ENCODE peak calls at places on chromosomes 6 and 20, in seven cellular contexts. One of them, this sample, is unnamed.

GRCh38 chr6:71457883-71458282 is 169.3 kb downstream of the OGFRL1 start:
- DNase-seq in lower leg skin: no peak
- DNase-seq in pancreas: no peak
- DNase-seq in stomach: no peak
- DNase-seq in kidney: peak
- DNase-seq in fibroblast of the aortic adventitia: no peak
- DNase-seq in epithelial cell of esophagus: no peak
- DNase-seq in this sample: no peak

GRCh38 chr6:130864344-130864743 is 37.1 kb downstream of the SMLR1 start:
- DNase-seq in pancreas: no peak
- DNase-seq in fibroblast of the aortic adventitia: no peak
- DNase-seq in kidney: no peak
- DNase-seq in lower leg skin: no peak
- DNase-seq in stomach: no peak
- DNase-seq in epithelial cell of esophagus: no peak
- DNase-seq in this sample: no peak

GRCh38 chr6:73032586-73032985 is 192.7 kb downstream of the KHDC1L start:
- DNase-seq in kidney: no peak
- DNase-seq in fibroblast of the aortic adventitia: peak
- DNase-seq in pancreas: no peak
- DNase-seq in lower leg skin: no peak
- DNase-seq in stomach: no peak
- DNase-seq in epithelial cell of esophagus: peak
- DNase-seq in this sample: peak

GRCh38 chr6:110566346-110567125 is 90.1 kb upstream of the SLC22A16 start:
- DNase-seq in epithelial cell of esophagus: no peak
- DNase-seq in kidney: no peak
- DNase-seq in pancreas: no peak
- DNase-seq in stomach: no peak
- DNase-seq in lower leg skin: no peak
- DNase-seq in fibroblast of the aortic adventitia: peak
- DNase-seq in this sample: no peak

GRCh38 chr6:143680157-143680556 is 2.4 kb downstream of the PHACTR2 start:
- DNase-seq in lower leg skin: no peak
- DNase-seq in kidney: no peak
- DNase-seq in stomach: no peak
- DNase-seq in epithelial cell of esophagus: no peak
- DNase-seq in fibroblast of the aortic adventitia: peak
- DNase-seq in pancreas: no peak
- DNase-seq in this sample: no peak

GRCh38 chr6:110509617-110510231 is 33.3 kb upstream of the SLC22A16 start:
- DNase-seq in fibroblast of the aortic adventitia: peak
- DNase-seq in kidney: no peak
- DNase-seq in pancreas: no peak
- DNase-seq in lower leg skin: peak
- DNase-seq in stomach: peak
- DNase-seq in epithelial cell of esophagus: peak
- DNase-seq in this sample: peak

GRCh38 chr6:13422601-13423247 is 64.7 kb downstream of the GFOD1 start:
- DNase-seq in lower leg skin: peak
- DNase-seq in pancreas: no peak
- DNase-seq in stomach: no peak
- DNase-seq in kidney: no peak
- DNase-seq in epithelial cell of esophagus: no peak
- DNase-seq in fibroblast of the aortic adventitia: no peak
- DNase-seq in this sample: no peak

GRCh38 chr6:19478992-19479391 is 358.2 kb upstream of the ID4 start:
- DNase-seq in epithelial cell of esophagus: peak
- DNase-seq in lower leg skin: no peak
- DNase-seq in pancreas: no peak
- DNase-seq in kidney: no peak
- DNase-seq in fibroblast of the aortic adventitia: peak
- DNase-seq in stomach: no peak
- DNase-seq in this sample: peak

GRCh38 chr6:45626087-45626891 is 248.6 kb upstream of the SUPT3H start:
- DNase-seq in kidney: no peak
- DNase-seq in stomach: no peak
- DNase-seq in fibroblast of the aortic adventitia: peak
- DNase-seq in pancreas: no peak
- DNase-seq in epithelial cell of esophagus: peak
- DNase-seq in lower leg skin: peak
- DNase-seq in this sample: peak

GRCh38 chr20:24470782-24471582 is 1.6 kb downstream of the SYNDIG1 start:
- DNase-seq in kidney: no peak
- DNase-seq in lower leg skin: no peak
- DNase-seq in epithelial cell of esophagus: peak
- DNase-seq in fibroblast of the aortic adventitia: no peak
- DNase-seq in pancreas: no peak
- DNase-seq in stomach: no peak
- DNase-seq in this sample: no peak

GRCh38 chr6:53579338-53579737 is 34.4 kb upstream of the GCLC start:
- DNase-seq in fibroblast of the aortic adventitia: no peak
- DNase-seq in kidney: no peak
- DNase-seq in pancreas: no peak
- DNase-seq in lower leg skin: no peak
- DNase-seq in stomach: no peak
- DNase-seq in epithelial cell of esophagus: no peak
- DNase-seq in this sample: no peak

GRCh38 chr20:12554416-12554815 is 454.4 kb upstream of the SPTLC3 start:
- DNase-seq in pancreas: no peak
- DNase-seq in kidney: no peak
- DNase-seq in epithelial cell of esophagus: peak
- DNase-seq in lower leg skin: no peak
- DNase-seq in fibroblast of the aortic adventitia: no peak
- DNase-seq in stomach: no peak
- DNase-seq in this sample: no peak

GRCh38 chr6:41589223-41589622 is 43.0 kb downstream of the FOXP4 start:
- DNase-seq in kidney: peak
- DNase-seq in epithelial cell of esophagus: no peak
- DNase-seq in fibroblast of the aortic adventitia: no peak
- DNase-seq in stomach: no peak
- DNase-seq in pancreas: no peak
- DNase-seq in lower leg skin: no peak
- DNase-seq in this sample: no peak

DNA sequence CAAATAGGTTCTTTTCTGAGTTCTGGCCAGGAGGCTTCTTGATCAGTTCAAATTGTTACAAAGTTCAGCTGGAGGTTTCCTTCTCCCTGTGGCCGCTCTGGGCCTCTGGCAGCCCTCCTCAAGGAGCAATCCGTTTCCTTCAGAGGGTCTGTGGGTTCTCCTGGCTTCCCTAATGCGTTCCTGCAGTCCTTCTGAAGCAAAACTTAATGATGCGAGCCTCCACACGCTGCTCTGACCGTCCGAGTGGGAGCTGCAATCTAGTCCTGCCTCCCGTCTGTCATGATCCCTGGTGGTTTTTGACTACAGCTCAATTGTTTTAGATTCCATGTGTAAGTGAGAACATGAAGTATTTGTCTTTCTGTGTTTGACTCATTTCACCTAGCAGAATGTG is 8.7 kb downstream of the DEFB132 start:
- DNase-seq in lower leg skin: no peak
- DNase-seq in pancreas: no peak
- DNase-seq in fibroblast of the aortic adventitia: no peak
- DNase-seq in kidney: no peak
- DNase-seq in epithelial cell of esophagus: no peak
- DNase-seq in stomach: no peak
- DNase-seq in this sample: no peak
- H3K4me3 ChIP-seq in lower leg skin: no peak
- H3K4me3 ChIP-seq in pancreas: no peak
- H3K4me3 ChIP-seq in fibroblast of the aortic adventitia: no peak
- H3K4me3 ChIP-seq in kidney: peak
- H3K4me3 ChIP-seq in epithelial cell of esophagus: no peak
- H3K4me3 ChIP-seq in stomach: peak
- H3K4me3 ChIP-seq in this sample: no peak

GRCh38 chr6:116313377-116313776 is 33.6 kb upstream of the TSPYL1 start:
- DNase-seq in lower leg skin: no peak
- DNase-seq in fibroblast of the aortic adventitia: peak
- DNase-seq in epithelial cell of esophagus: peak
- DNase-seq in pancreas: no peak
- DNase-seq in kidney: no peak
- DNase-seq in stomach: no peak
- DNase-seq in this sample: peak

GRCh38 chr6:116314878-116315277 is 35.1 kb upstream of the TSPYL1 start:
- DNase-seq in pancreas: no peak
- DNase-seq in stomach: no peak
- DNase-seq in fibroblast of the aortic adventitia: no peak
- DNase-seq in lower leg skin: no peak
- DNase-seq in kidney: no peak
- DNase-seq in epithelial cell of esophagus: peak
- DNase-seq in this sample: no peak

GRCh38 chr6:116314218-116314617 is 34.5 kb upstream of the TSPYL1 start:
- DNase-seq in stomach: no peak
- DNase-seq in pancreas: no peak
- DNase-seq in kidney: no peak
- DNase-seq in lower leg skin: no peak
- DNase-seq in epithelial cell of esophagus: no peak
- DNase-seq in fibroblast of the aortic adventitia: peak
- DNase-seq in this sample: no peak

DNA sequence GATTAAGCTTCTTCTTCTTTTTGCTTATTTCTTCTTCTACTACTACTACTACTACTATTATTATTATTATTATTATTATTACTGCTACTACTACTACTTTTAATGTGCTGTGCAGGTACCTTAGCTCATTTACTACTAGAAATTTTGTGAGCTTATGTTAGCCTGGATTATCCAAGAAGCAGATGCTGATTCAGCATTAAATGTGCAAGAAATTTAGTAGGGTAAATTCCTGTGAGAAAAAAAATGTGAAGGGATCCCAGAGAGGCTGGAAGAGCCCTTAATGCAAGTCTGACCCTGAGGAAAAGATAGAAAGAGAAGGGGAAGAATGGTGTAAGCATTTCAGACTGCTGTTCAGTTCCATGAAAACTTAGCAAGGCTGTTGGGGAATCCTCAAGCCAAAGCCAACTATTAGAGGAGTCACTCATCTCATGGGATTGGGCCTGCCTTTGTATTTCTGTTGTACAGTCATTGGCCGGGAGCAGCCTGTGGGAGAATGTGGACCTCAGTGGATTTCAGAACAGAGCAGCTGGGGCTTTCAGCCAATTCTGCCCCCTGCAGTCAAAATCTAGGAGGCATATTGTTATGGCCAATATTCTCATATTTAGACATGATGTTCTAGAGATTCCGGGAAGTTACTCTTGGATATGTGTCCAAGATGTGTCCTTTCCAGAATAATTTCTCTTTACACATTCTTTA is 37.2 kb upstream of the TSPYL1 start:
- DNase-seq in stomach: no peak
- DNase-seq in kidney: no peak
- DNase-seq in lower leg skin: no peak
- DNase-seq in fibroblast of the aortic adventitia: peak
- DNase-seq in pancreas: no peak
- DNase-seq in epithelial cell of esophagus: no peak
- DNase-seq in this sample: peak
- TF ChIP-seq CTCF in stomach: no peak
- TF ChIP-seq CTCF in kidney: no peak
- TF ChIP-seq CTCF in lower leg skin: no peak
- TF ChIP-seq CTCF in fibroblast of the aortic adventitia: peak
- TF ChIP-seq CTCF in pancreas: no peak
- TF ChIP-seq CTCF in epithelial cell of esophagus: no peak
- TF ChIP-seq CTCF in this sample: peak

GRCh38 chr6:27562027-27562410 is 89.1 kb upstream of the ZNF184 start:
- DNase-seq in epithelial cell of esophagus: peak
- DNase-seq in fibroblast of the aortic adventitia: no peak
- DNase-seq in lower leg skin: no peak
- DNase-seq in kidney: no peak
- DNase-seq in pancreas: no peak
- DNase-seq in stomach: no peak
- DNase-seq in this sample: peak
- H3K4me3 ChIP-seq in epithelial cell of esophagus: peak
- H3K4me3 ChIP-seq in fibroblast of the aortic adventitia: no peak
- H3K4me3 ChIP-seq in lower leg skin: no peak
- H3K4me3 ChIP-seq in kidney: no peak
- H3K4me3 ChIP-seq in pancreas: no peak
- H3K4me3 ChIP-seq in stomach: no peak
- H3K4me3 ChIP-seq in this sample: no peak

GRCh38 chr6:125301435-125302391 is at the start of gene HDDC2:
- DNase-seq in kidney: peak
- DNase-seq in epithelial cell of esophagus: peak
- DNase-seq in lower leg skin: peak
- DNase-seq in fibroblast of the aortic adventitia: peak
- DNase-seq in stomach: peak
- DNase-seq in pancreas: peak
- DNase-seq in this sample: peak
- TF ChIP-seq CTCF in kidney: no peak
- TF ChIP-seq CTCF in epithelial cell of esophagus: no peak
- TF ChIP-seq CTCF in lower leg skin: no peak
- TF ChIP-seq CTCF in fibroblast of the aortic adventitia: no peak
- TF ChIP-seq CTCF in stomach: no peak
- TF ChIP-seq CTCF in pancreas: no peak
- TF ChIP-seq CTCF in this sample: no peak

DNA sequence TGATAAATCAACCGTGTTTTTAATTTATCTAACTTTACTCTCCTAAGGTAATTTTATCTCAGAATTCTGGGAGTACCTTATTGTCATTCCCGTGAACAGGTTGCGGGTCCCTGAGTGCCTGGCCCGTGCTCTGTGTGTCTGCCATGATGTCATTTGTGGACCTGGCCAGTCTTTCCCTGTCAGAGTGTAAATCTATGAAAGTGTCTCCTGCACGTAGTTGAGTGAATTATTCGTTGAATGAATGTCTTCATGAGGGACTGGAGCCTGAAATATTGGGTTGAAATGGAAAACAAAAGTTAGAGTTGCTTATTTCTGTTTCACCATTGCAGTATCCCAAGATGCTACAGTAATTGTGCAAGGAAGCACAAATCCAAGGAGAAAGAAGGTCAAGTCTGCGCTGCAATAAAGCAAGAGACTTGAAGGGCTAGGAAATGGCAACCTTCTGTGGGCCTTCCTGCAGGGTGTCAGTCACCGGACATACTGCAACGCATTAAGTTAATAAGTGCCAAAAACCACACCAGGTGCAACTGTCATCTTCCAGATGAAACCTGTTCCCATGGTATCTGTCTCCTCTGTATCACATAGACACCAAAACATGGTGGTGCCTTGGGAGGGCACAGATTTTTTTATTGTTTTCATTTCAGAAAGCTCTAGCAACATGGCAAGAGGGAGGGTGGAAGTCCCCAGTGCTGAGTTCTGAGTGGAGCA is 135.5 kb downstream of the ZDHHC14 start:
- DNase-seq in lower leg skin: no peak
- DNase-seq in fibroblast of the aortic adventitia: no peak
- DNase-seq in pancreas: no peak
- DNase-seq in kidney: no peak
- DNase-seq in stomach: no peak
- DNase-seq in epithelial cell of esophagus: no peak
- DNase-seq in this sample: no peak
- H3K4me3 ChIP-seq in lower leg skin: no peak
- H3K4me3 ChIP-seq in fibroblast of the aortic adventitia: no peak
- H3K4me3 ChIP-seq in pancreas: no peak
- H3K4me3 ChIP-seq in kidney: no peak
- H3K4me3 ChIP-seq in stomach: no peak
- H3K4me3 ChIP-seq in epithelial cell of esophagus: no peak
- H3K4me3 ChIP-seq in this sample: no peak

This sample was measured in fibroblast of mammary gland.